ENCODE peak calls at places on chromosome 2, in seven cellular contexts. X is HepG2, D is heart left ventricle, R is GM12878, V is IMR-90, L is right lobe of liver, N is A549. F is an unnamed sample.

GRCh38 chr2:111169268-111169667 is 48.6 kb downstream of the BCL2L11 start:
- ATAC-seq in X (no peak), V (no peak), D (peak; percentile 45), N (peak; percentile 16), R (peak; percentile 35), L (no peak), F (no peak)

GRCh38 chr2:119352357-119352756 is 14.3 kb downstream of the C2orf76 start:
- ATAC-seq in N (no peak), X (no peak), L (peak; percentile 98), R (peak; percentile 95), D (peak; percentile 87), V (no peak), F (no peak)

GRCh38 chr2:44942304-44943030 is 965 bp downstream of the SIX3 start:
- ATAC-seq in L (no peak), V (no peak), R (no peak), N (no peak), X (no peak), D (no peak), F (no peak)

GRCh38 chr2:49935456-49935855 is 781.1 kb upstream of the FSHR start:
- ATAC-seq in R (no peak), D (no peak), L (no peak), N (no peak), X (no peak), V (no peak), F (no peak)

GRCh38 chr2:216987176-216987809 is 127.4 kb upstream of the TNP1 start:
- ATAC-seq in L (no peak), X (no peak), V (no peak), R (no peak), D (peak; percentile 43), N (no peak), F (peak; percentile 80)

GRCh38 chr2:71385008-71385407 is 53.4 kb downstream of the ZNF638 start:
- ATAC-seq in D (peak; percentile 61), L (no peak), X (no peak), N (peak; percentile 43), R (no peak), V (peak; percentile 86), F (peak; percentile 46)

GRCh38 chr2:200276472-200276871 is 30.0 kb upstream of the SPATS2L start:
- ATAC-seq in X (no peak), N (no peak), D (no peak), L (no peak), R (no peak), V (no peak), F (no peak)

GRCh38 chr2:39545957-39546356 is 108.9 kb upstream of the MAP4K3 start:
- ATAC-seq in V (no peak), L (no peak), D (no peak), N (no peak), X (no peak), R (peak; percentile 23), F (no peak)

GRCh38 chr2:7161501-7161900 is 244.3 kb downstream of the RNF144A start:
- ATAC-seq in D (no peak), V (no peak), L (no peak), R (no peak), X (no peak), N (no peak), F (no peak)

GRCh38 chr2:111884592-111884964 is 585 bp upstream of the ANAPC1 start:
- ATAC-seq in R (peak; percentile 14), V (peak; percentile 6), L (peak; percentile 13), X (peak; percentile 29), D (peak; percentile 14), N (peak; percentile 54), F (peak; percentile 25)

GRCh38 chr2:3254438-3254941 is 123.1 kb downstream of the EIPR1 start:
- ATAC-seq in D (peak; percentile 60), R (peak; percentile 88), V (no peak), N (no peak), X (no peak), L (no peak), F (no peak)

GRCh38 chr2:159738509-159739390 is 26.4 kb downstream of the MARCHF7 start:
- ATAC-seq in L (peak; percentile 57), X (peak; percentile 57), R (peak; percentile 40), N (peak; percentile 67), D (peak; percentile 47), V (no peak), F (no peak)

GRCh38 chr2:64876137-64876647 is 113.0 kb upstream of the SLC1A4 start:
- ATAC-seq in N (peak; percentile 86), R (no peak), D (peak; percentile 91), X (no peak), L (no peak), V (peak; percentile 69), F (peak; percentile 57)

GRCh38 chr2:35251156-35251555 is 1104.4 kb upstream of the CRIM1 start:
- ATAC-seq in V (no peak), X (no peak), L (no peak), D (no peak), N (no peak), R (no peak), F (no peak)

GRCh38 chr2:33391582-33392255 is 84.7 kb upstream of the RASGRP3 start:
- ATAC-seq in N (no peak), X (no peak), D (no peak), L (no peak), R (no peak), V (peak; percentile 54), F (peak; percentile 71)

GRCh38 chr2:24667542-24667941 is 125.6 kb downstream of the PTRHD1 start:
- ATAC-seq in R (no peak), X (no peak), L (no peak), D (no peak), N (no peak), V (no peak), F (no peak)

GRCh38 chr2:224442092-224442999 is 40.4 kb upstream of the FAM124B start:
- ATAC-seq in X (peak; percentile 69), D (peak; percentile 59), N (peak; percentile 43), L (peak; percentile 82), V (peak; percentile 76), R (peak; percentile 65), F (peak; percentile 41)

GRCh38 chr2:317501-318424 is 29.9 kb upstream of the ALKAL2 start:
- ATAC-seq in N (no peak), X (no peak), R (peak; percentile 60), L (no peak), V (no peak), D (no peak), F (no peak)

GRCh38 chr2:197455428-197455827 is 2.1 kb downstream of the COQ10B start:
- ATAC-seq in D (no peak), V (no peak), X (no peak), L (no peak), R (no peak), N (no peak), F (no peak)

GRCh38 chr2:197452754-197453122 is 614 bp upstream of the COQ10B start:
- ATAC-seq in R (no peak), V (no peak), X (no peak), L (peak; percentile 68), N (peak; percentile 79), D (no peak), F (no peak)

GRCh38 chr2:197453123-197453913 is at the start of gene COQ10B:
- ATAC-seq in V (peak; percentile 96), D (peak; percentile 98), N (peak; percentile 95), R (peak; percentile 96), L (peak; percentile 93), X (peak; percentile 89), F (peak; percentile 98)

GRCh38 chr2:197454923-197455322 is 1.6 kb downstream of the COQ10B start:
- ATAC-seq in D (no peak), N (no peak), R (no peak), X (no peak), V (no peak), L (no peak), F (no peak)

DNA sequence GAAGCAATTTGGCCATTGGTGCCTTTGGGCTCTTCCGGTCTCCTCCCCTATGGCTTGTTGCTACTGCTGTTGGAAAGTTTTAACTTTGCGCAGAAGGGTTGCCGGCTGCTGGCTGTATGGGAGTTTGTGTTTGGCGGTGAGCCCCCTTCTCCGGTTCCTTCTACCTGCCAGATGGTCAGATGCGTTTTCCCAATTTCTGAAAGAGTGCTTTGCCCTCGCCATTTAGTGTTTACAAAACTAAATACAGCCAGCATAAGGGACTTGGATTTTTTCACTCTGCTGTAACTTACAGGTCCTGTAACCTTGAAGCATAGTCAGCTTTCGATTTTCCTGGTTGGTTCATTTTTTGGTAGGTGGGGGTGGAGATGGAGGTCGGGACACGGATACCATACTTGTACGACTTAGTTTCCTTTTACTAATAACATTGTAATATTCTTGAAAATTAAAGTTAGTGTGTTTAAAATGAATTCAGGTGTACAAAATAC is 604 bp downstream of the COQ10B start:
- ATAC-seq in N (peak; percentile 70), V (peak; percentile 54), R (peak; percentile 65), D (peak; percentile 75), L (peak; percentile 62), X (peak; percentile 59), F (peak; percentile 71)
- TF ChIP-seq POLR2A in N (no peak), V (no peak), R (no peak), D (peak; percentile 24), L (no peak), X (no peak), F (peak; percentile 26)

DNA sequence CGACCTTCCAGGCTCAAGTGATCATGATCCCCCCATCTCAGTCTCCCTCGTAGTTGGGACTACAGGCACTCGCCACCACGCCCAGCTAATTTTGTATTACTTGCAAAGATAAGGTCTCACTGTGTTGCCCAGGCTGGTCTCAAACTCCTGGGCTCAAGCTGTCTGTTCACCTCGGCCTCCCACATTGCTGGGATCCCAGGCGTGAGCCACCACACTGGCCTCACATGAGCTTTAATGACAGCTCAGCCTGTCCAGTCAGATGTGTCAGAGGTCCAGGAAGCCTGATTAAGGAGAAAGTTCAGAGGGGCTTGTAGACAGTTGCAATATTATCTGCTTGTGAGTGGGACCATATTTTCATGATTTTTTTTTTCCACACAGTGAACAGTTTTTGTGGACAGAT is 82.0 kb downstream of the LIMS1 start:
- ATAC-seq in V (no peak), N (no peak), X (no peak), L (no peak), R (no peak), D (no peak), F (no peak)
- H3K4me1 ChIP-seq in V (peaks cover 43% of the 10 kb centered on the region), N (peaks cover 52% of the 10 kb centered on the region), X (peaks cover 39% of the 10 kb centered on the region), L (no peaks in the 10 kb centered on the region), R (peaks cover 39% of the 10 kb centered on the region), D (peaks cover 10% of the 10 kb centered on the region), F (peaks cover 94% of the 10 kb centered on the region)

GRCh38 chr2:25819597-25820039 is 58.7 kb downstream of the ASXL2 start:
- ATAC-seq in D (no peak), L (peak; percentile 54), V (no peak), N (no peak), X (no peak), R (no peak), F (no peak)

GRCh38 chr2:25824718-25825117 is 53.6 kb downstream of the ASXL2 start:
- ATAC-seq in D (no peak), X (no peak), R (peak; percentile 39), N (no peak), V (no peak), L (no peak), F (no peak)

GRCh38 chr2:25822190-25823117 is 55.8 kb downstream of the ASXL2 start:
- ATAC-seq in N (peak; percentile 78), R (peak; percentile 64), V (no peak), L (peak; percentile 75), D (peak; percentile 66), X (no peak), F (peak; percentile 62)

GRCh38 chr2:25824216-25824615 is 54.1 kb downstream of the ASXL2 start:
- ATAC-seq in R (peak; percentile 37), N (no peak), D (no peak), X (no peak), L (no peak), V (no peak), F (no peak)

GRCh38 chr2:25821225-25822056 is 56.8 kb downstream of the ASXL2 start:
- ATAC-seq in R (no peak), V (no peak), D (no peak), N (no peak), X (no peak), L (no peak), F (no peak)
- H3K4me3 ChIP-seq in R (no peak overlapping the region), V (no peak overlapping the region), D (no peak overlapping the region), N (no peak overlapping the region), X (no peak overlapping the region), L (peak overlapping the region; percentile 51), F (no peak overlapping the region)

GRCh38 chr2:177225965-177226360 is 13.4 kb downstream of the HNRNPA3 start:
- ATAC-seq in D (no peak), X (peak; percentile 0), V (no peak), L (no peak), R (no peak), N (no peak), F (no peak)
- TF ChIP-seq POLR2A in D (no peak), X (peak; percentile 34), V (no peak), L (no peak), R (no peak), N (no peak), F (no peak)

F was measured in gastroesophageal sphincter.